ENCODE peak calls at places on chromosomes 4 and X, in seven cellular contexts. Y is stomach, G is heart left ventricle, O is Peyer's patch, B is IMR-90, F is K562, X is upper lobe of left lung. T is an unnamed sample. For H3K4me1, the result is how much of the 10 kb centered on the place peaks cover.

GRCh38 chrX:68650491-68650890 is 3.0 kb downstream of the STARD8 start:
- DNase-seq in Y (no peak), G (no peak), O (no peak), B (peak), F (no peak), X (no peak), T (no peak)

GRCh38 chr4:89307446-89308160 is at the start of gene GPRIN3:
- DNase-seq in Y (peak), G (peak), O (peak), B (no peak), F (no peak), X (peak), T (peak)

GRCh38 chr4:48462363-48462762 is 20.8 kb upstream of the SLC10A4 start:
- DNase-seq in Y (no peak), G (no peak), O (no peak), B (no peak), F (no peak), X (no peak), T (no peak)

GRCh38 chr4:184356366-184356765 is 118.0 kb downstream of the IRF2 start:
- DNase-seq in Y (no peak), G (no peak), O (no peak), B (no peak), F (no peak), X (no peak), T (no peak)

GRCh38 chrX:1475881-1476280 is 23.2 kb upstream of the ASMTL start:
- DNase-seq in Y (no peak), G (no peak), O (peak), B (no peak), F (no peak), X (no peak), T (peak)

GRCh38 chrX:19686876-19687275 is 171.6 kb upstream of the MAP3K15 start:
- DNase-seq in Y (no peak), G (no peak), O (no peak), B (no peak), F (no peak), X (no peak), T (no peak)

GRCh38 chrX:119784747-119785446 is 6.5 kb downstream of the RPL39 start:
- DNase-seq in Y (peak), G (no peak), O (peak), B (peak), F (peak), X (no peak), T (no peak)

GRCh38 chrX:128961290-128961689 is 562.0 kb downstream of the SMARCA1 start:
- DNase-seq in Y (no peak), G (no peak), O (no peak), B (no peak), F (no peak), X (no peak), T (no peak)

GRCh38 chrX:124383367-124383766 is 37.0 kb downstream of the SH2D1A start:
- DNase-seq in Y (no peak), G (no peak), O (no peak), B (no peak), F (no peak), X (no peak), T (no peak)

GRCh38 chrX:85114776-85115175 is 111.1 kb downstream of the APOOL start:
- DNase-seq in Y (no peak), G (no peak), O (no peak), B (no peak), F (no peak), X (no peak), T (no peak)

GRCh38 chr4:17068885-17069284 is 170.4 kb upstream of the LDB2 start:
- DNase-seq in Y (no peak), G (no peak), O (no peak), B (no peak), F (no peak), X (no peak), T (peak)

GRCh38 chrX:17860179-17860780 is 818 bp downstream of the RAI2 start:
- DNase-seq in Y (no peak), G (peak), O (no peak), B (no peak), F (no peak), X (peak), T (peak)

GRCh38 chr4:2280531-2281300 is 18.8 kb upstream of the MXD4 start:
- DNase-seq in Y (peak), G (peak), O (no peak), B (no peak), F (no peak), X (no peak), T (no peak)

GRCh38 chr4:87490664-87491369 is 38.4 kb downstream of the SPARCL1 start:
- DNase-seq in Y (no peak), G (no peak), O (no peak), B (no peak), F (no peak), X (no peak), T (no peak)

GRCh38 chrX:71909956-71910355 is 689 bp upstream of the NHSL2 start:
- DNase-seq in Y (no peak), G (no peak), O (no peak), B (no peak), F (no peak), X (no peak), T (peak)

GRCh38 chr4:163495900-163496299 is 1.4 kb downstream of the TMA16 start:
- DNase-seq in Y (no peak), G (no peak), O (no peak), B (no peak), F (no peak), X (no peak), T (no peak)
- TF ChIP-seq POLR2A in Y (no peak), G (no peak), O (no peak), B (no peak), F (no peak), X (no peak), T (no peak)

GRCh38 chrX:140087865-140088264 is 122.5 kb upstream of the CXorf66 start:
- DNase-seq in Y (no peak), G (no peak), O (no peak), B (no peak), F (no peak), X (no peak), T (no peak)
- H3K4me1 ChIP-seq in Y (under half), G (under half), O (under half), B (under half), F (under half), X (under half), T (under half)

DNA sequence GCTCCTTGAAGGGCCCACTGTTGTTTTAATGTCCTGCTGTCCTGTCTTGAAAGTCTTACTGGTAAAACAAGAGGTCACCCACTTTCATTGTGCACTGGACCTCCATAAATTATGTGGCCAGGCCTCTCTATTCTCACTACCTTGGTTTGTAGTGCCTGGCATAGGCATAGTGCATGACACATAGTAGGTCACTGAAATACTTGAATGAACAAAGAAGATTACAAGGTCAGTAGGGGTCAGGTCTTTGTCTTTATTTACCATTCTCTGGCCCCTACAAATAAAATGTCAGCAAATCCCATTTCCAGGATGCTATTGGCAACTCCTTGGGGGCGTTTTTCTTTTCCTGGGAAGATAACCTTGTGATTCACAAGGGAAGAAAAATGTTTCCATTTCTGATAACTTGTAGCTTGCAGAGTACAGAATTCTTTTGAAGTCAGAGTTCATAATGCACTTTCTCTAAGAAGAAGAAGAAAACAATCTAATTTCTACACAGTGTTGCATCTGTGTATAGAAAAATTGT is 1.4 kb downstream of the PGM2 start:
- DNase-seq in Y (no peak), G (no peak), O (no peak), B (no peak), F (no peak), X (no peak), T (no peak)
- H3K4me3 ChIP-seq in Y (peak), G (peak), O (no peak), B (peak), F (peak), X (peak), T (peak)

GRCh38 chrX:14871767-14872166 is 1.1 kb downstream of the FANCB start:
- DNase-seq in Y (no peak), G (no peak), O (no peak), B (no peak), F (no peak), X (no peak), T (no peak)

GRCh38 chrX:14873676-14874049 is 442 bp downstream of the MOSPD2 start:
- DNase-seq in Y (no peak), G (no peak), O (no peak), B (no peak), F (no peak), X (no peak), T (no peak)

GRCh38 chrX:14872355-14872754 is 514 bp downstream of the FANCB start:
- DNase-seq in Y (no peak), G (no peak), O (no peak), B (no peak), F (peak), X (no peak), T (no peak)

GRCh38 chrX:14875624-14876023 is 2.4 kb downstream of the MOSPD2 start:
- DNase-seq in Y (no peak), G (no peak), O (no peak), B (no peak), F (no peak), X (no peak), T (no peak)

DNA sequence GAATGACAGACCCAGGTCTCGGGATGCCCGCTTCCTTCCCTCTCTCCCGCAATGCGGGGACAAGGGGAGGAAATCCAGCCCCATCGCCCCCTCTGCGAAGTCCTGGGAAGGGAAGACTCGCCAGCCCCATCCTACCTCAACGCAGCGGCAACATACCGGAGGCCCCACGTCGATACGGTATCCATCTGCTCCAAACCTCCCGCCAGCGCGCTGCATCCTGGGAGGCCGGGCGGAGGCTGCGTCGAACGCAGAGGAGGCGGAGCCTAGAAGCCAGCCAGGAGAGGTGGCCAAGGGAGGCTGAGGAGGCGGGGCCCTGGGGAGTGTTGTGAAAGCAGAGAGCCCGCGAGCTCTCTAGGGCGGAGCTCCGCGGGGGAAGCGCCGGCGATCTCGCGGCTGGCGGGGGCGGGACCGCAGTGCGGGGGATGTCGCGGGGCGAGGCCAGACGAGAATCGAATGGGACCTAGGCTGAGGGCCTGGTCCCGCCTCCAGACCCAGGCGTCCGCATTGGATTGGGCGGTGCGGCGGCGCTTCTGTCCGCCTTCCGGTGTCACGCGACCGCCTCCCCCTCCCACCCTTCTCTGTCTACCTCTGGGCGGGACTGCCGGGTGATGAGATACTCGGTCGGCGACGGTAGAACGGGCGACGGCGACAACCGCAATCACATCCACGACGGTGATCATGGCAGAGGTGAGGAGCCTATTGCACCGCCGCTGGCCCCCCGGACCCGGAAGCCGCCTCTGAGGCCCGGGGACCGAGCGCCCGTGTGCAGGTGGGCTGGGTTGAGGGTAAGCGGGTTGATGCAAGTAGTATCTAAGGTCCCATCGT is at the start of the genes FANCB and MOSPD2:
- DNase-seq in Y (peak), G (peak), O (peak), B (peak), F (peak), X (peak), T (peak)
- TF ChIP-seq POLR2A in Y (no peak), G (no peak), O (peak), B (no peak), F (peak), X (peak), T (no peak)

GRCh38 chr4:7897811-7898210 is 41.9 kb downstream of the AFAP1 start:
- DNase-seq in Y (no peak), G (no peak), O (no peak), B (peak), F (no peak), X (no peak), T (no peak)
- H3K4me1 ChIP-seq in Y (under half), G (under half), O (under half), B (under half), F (under half), X (under half), T (under half)

GRCh38 chr4:176308441-176308840 is 11.3 kb upstream of the SPCS3 start:
- DNase-seq in Y (no peak), G (no peak), O (no peak), B (no peak), F (no peak), X (no peak), T (no peak)
- H3K4me3 ChIP-seq in Y (no peak), G (no peak), O (no peak), B (no peak), F (no peak), X (no peak), T (no peak)

GRCh38 chr4:25236971-25237370 is 3.1 kb downstream of the PI4K2B start:
- DNase-seq in Y (no peak), G (no peak), O (no peak), B (no peak), F (no peak), X (no peak), T (no peak)

GRCh38 chr4:25233194-25233593 is 639 bp upstream of the PI4K2B start:
- DNase-seq in Y (no peak), G (no peak), O (no peak), B (no peak), F (no peak), X (no peak), T (no peak)

GRCh38 chr4:25235401-25235800 is 1.6 kb downstream of the PI4K2B start:
- DNase-seq in Y (no peak), G (no peak), O (no peak), B (no peak), F (no peak), X (no peak), T (no peak)

GRCh38 chr4:25234390-25235367 is 846 bp downstream of the PI4K2B start:
- DNase-seq in Y (peak), G (peak), O (peak), B (peak), F (peak), X (peak), T (peak)

DNA sequence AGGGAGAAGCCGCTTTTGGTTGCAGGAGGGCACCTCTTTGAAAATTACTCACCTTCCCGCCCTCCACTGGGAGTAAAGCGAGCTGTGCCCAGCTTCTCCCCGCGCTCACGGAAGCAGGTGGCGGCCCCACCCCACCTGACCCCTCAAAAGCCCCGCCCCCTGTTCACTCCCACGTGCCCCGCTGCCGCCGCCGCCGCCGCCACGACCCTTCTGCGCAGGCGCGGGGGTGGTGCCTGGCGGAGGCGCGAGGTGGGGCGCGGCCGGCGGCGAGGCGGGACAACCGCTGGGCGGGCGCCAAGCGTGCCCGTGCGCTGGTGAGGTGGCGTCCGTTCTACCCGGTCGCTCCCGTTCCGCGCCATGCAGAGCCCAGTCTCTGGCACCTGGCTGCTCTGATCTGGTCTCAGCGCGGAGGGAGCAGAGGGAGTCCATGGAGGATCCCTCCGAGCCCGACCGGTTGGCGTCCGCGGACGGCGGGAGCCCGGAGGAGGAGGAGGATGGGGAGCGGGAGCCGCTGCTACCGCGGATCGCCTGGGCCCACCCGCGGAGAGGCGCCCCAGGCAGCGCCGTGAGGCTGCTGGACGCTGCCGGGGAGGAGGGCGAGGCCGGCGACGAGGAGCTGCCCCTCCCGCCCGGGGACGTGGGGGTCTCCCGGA is at the start of gene PI4K2B:
- DNase-seq in Y (peak), G (peak), O (peak), B (peak), F (peak), X (peak), T (peak)
- TF ChIP-seq POLR2A in Y (peak), G (no peak), O (peak), B (peak), F (peak), X (peak), T (peak)

T was measured in uterus.